ENCODE peak calls at places on chromosomes 5 and 9, in seven cellular contexts. S is endothelial cell, P is breast epithelium, Q is H9, Y is AG04449, U is kidney epithelial cell, X is GM13976. L is an unnamed sample.

GRCh38 chr5:61275841-61276240 is 56.2 kb upstream of the ZSWIM6 start:
- DNase-seq in S (peak), P (peak), Q (no peak), Y (no peak), U (no peak), X (no peak), L (no peak)

GRCh38 chr9:121735065-121735791 is 83.8 kb downstream of the DAB2IP start:
- DNase-seq in S (peak), P (no peak), Q (peak), Y (peak), U (no peak), X (peak), L (peak)

GRCh38 chr5:169325273-169325672 is 24.3 kb upstream of the SLIT3 start:
- DNase-seq in S (no peak), P (no peak), Q (no peak), Y (no peak), U (no peak), X (no peak), L (no peak)

GRCh38 chr5:176741566-176742211 is 68.7 kb upstream of the UNC5A start:
- DNase-seq in S (peak), P (no peak), Q (peak), Y (no peak), U (no peak), X (peak), L (no peak)

GRCh38 chr5:178895615-178896571 is at the start of gene ZFP2:
- DNase-seq in S (peak), P (no peak), Q (peak), Y (no peak), U (no peak), X (peak), L (peak)

GRCh38 chr5:58019614-58020013 is 440.3 kb downstream of the PLK2 start:
- DNase-seq in S (no peak), P (no peak), Q (no peak), Y (no peak), U (no peak), X (no peak), L (no peak)

GRCh38 chr5:109701252-109701651 is 11.5 kb downstream of the MAN2A1 start:
- DNase-seq in S (no peak), P (no peak), Q (no peak), Y (no peak), U (no peak), X (no peak), L (no peak)

GRCh38 chr5:8908055-8908683 is 637.7 kb downstream of the SEMA5A start:
- DNase-seq in S (peak), P (no peak), Q (peak), Y (no peak), U (no peak), X (peak), L (peak)

GRCh38 chr5:173029499-173029921 is 26.6 kb upstream of the CREBRF start:
- DNase-seq in S (no peak), P (no peak), Q (no peak), Y (no peak), U (no peak), X (no peak), L (no peak)

GRCh38 chr9:136341769-136342168 is 14.4 kb downstream of the GPSM1 start:
- DNase-seq in S (no peak), P (no peak), Q (no peak), Y (no peak), U (no peak), X (no peak), L (no peak)

GRCh38 chr9:136343884-136344269 is 16.5 kb downstream of the GPSM1 start:
- DNase-seq in S (no peak), P (no peak), Q (no peak), Y (no peak), U (no peak), X (no peak), L (no peak)

GRCh38 chr9:136343121-136343883 is 16.0 kb downstream of the GPSM1 start:
- DNase-seq in S (no peak), P (no peak), Q (peak), Y (no peak), U (no peak), X (no peak), L (no peak)

GRCh38 chr9:136341042-136341655 is 13.8 kb downstream of the GPSM1 start:
- DNase-seq in S (no peak), P (no peak), Q (no peak), Y (no peak), U (no peak), X (no peak), L (no peak)

DNA sequence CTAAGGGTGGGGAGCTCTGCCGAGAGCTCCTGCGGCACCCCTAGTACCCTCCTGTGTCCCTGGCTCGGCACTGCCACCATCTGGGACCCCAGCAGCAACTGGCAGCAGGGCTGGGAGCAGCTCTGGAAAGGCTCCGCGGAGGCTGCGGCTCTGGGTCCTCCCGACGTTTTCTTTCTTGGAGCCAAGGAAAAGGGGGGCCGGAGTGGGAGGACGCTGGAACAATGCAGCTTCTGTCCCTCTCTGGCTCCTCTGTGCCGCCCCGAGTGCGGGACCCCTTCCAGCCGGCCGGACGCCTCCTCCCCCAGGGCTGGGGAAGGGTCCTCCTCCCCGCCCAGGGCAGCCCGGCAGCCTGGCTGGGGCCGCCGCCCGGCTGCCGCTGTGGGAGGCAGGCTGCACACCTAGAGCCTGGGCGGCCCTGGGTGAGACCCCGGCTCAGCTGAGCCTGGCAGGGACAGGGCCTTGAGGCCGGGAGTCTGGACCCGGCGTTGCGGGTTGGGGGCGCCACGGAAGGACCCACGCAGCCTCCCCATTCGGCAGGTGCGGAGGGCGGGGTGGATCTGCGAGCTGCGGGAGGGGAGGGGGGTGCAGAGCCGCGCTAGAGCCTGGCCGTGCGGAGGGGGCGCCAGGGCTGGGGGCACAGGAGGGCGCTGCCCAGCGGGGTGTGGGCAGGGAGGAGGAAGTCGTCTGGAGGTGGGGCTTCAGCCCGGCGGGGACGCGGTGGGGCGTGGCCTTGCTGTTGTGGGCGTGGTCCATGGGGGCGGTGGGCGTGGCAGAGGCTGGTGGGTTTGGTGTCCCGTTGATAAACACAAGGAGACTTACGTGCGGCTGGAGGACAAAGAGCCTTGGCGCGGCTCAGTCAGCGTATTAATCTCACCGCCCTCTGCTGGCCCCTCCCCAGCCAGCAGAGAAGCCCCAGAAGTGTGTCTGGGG is 15.1 kb downstream of the GPSM1 start:
- DNase-seq in S (peak), P (peak), Q (peak), Y (no peak), U (no peak), X (peak), L (peak)
- TF ChIP-seq CTCF in S (no peak), P (no peak), Q (no peak), Y (no peak), U (no peak), X (no peak), L (no peak)

GRCh38 chr5:84379749-84380148 is 4.9 kb downstream of the EDIL3 start:
- DNase-seq in S (no peak), P (no peak), Q (no peak), Y (no peak), U (no peak), X (no peak), L (no peak)
- TF ChIP-seq CTCF in S (no peak), P (no peak), Q (peak), Y (peak), U (peak), X (no peak), L (no peak)

GRCh38 chr5:50440651-50441478 is at the start of gene EMB:
- DNase-seq in S (peak), P (peak), Q (peak), Y (no peak), U (peak), X (peak), L (peak)
- TF ChIP-seq CTCF in S (no peak), P (no peak), Q (peak), Y (peak), U (peak), X (peak), L (no peak)

DNA sequence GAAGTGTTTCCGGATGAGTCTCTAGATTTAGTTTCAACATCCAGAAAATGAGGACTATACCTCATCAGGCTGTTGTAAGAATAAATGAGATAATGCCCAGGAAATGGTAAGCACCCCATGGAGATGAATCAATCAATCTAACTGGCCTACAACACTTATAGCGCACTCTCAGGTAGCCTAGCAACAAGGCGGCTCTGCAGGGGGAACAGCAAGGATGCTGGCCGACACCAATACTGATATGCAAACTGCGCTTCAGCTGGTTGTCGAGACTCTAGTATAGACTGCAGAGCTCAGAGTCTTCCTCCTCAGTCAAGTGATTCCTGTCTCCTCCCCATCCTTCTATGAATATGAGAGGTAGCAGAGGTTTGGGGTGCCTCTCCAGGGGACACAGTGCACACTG is 218.8 kb upstream of the WWC1 start:
- DNase-seq in S (no peak), P (no peak), Q (no peak), Y (no peak), U (no peak), X (no peak), L (no peak)
- TF ChIP-seq CTCF in S (no peak), P (no peak), Q (no peak), Y (no peak), U (no peak), X (no peak), L (no peak)

DNA sequence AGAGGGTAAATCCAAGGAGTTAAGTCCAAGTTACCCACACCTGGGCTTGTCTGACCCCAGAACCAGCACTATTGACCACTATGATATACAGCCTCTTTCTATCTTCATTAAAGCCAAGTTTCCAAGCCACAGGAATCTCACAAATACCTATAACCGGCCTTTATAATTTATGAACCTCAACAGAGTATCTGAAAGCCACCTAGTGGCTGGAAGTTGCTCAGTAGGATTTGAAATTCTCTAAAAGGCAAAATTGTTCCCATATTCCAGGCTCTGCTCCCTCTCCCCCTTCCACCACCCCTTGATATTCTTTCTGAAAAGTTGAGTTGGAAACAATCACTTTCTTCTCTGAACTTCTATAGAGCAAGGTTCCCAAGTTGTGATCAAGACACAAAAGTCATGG is 106.4 kb upstream of the GPR151 start:
- DNase-seq in S (no peak), P (no peak), Q (no peak), Y (no peak), U (no peak), X (no peak), L (no peak)
- TF ChIP-seq CTCF in S (peak), P (no peak), Q (peak), Y (no peak), U (peak), X (no peak), L (peak)

DNA sequence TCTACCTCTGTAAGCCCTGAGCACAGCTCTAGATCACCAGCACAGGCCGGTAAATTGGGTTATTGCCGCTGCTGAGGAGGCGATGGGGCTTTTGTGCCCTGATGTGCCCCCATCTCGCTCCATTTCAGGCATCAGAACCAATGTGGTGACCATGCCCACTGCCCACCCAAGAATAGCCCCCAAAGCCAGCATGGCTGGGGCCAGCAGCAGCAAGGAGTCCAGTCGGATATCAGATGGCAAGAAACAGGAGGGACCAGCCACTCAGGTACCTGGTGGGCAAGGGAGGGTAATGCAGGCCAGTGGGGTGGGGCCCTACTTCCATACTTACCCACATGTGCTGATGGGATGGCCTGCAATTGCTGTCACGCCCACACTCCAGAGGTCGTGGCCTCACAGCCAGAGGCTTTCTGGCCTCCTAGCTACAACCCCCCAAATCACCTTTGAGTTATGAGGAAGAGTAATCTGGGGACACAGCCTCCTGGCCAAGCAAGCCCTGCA is 22.9 kb downstream of the CD74 start:
- DNase-seq in S (no peak), P (no peak), Q (no peak), Y (no peak), U (no peak), X (no peak), L (no peak)
- TF ChIP-seq CTCF in S (peak), P (no peak), Q (no peak), Y (no peak), U (no peak), X (no peak), L (no peak)

DNA sequence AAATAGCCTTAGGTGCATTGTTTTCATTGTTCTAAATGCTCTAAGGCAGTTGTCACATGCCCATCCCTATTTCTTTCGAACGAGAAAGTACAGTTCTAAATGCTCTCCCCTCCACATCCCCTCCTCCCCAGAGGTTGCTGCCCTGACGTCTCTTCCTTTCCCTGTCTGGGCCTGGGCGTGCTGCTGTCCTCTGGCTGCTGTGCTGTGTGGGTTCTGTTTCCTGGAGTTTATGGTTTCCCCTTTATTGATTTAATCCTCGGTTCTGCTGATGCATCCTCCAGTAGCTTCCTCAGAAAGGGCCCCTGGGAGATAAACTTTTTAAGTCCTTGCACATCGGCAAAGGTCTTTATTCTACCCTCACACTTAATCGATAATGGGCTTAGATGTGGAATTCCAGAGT is 48.8 kb downstream of the MVB12B start:
- DNase-seq in S (peak), P (no peak), Q (no peak), Y (peak), U (no peak), X (no peak), L (peak)
- TF ChIP-seq CTCF in S (no peak), P (no peak), Q (no peak), Y (no peak), U (no peak), X (no peak), L (no peak)

GRCh38 chr9:114149765-114150340 is 5.5 kb upstream of the COL27A1 start:
- DNase-seq in S (no peak), P (no peak), Q (no peak), Y (no peak), U (no peak), X (no peak), L (no peak)
- TF ChIP-seq CTCF in S (no peak), P (no peak), Q (no peak), Y (no peak), U (no peak), X (no peak), L (no peak)

GRCh38 chr9:133575673-133576590 is 33.3 kb downstream of the FAM163B start:
- DNase-seq in S (no peak), P (no peak), Q (no peak), Y (no peak), U (no peak), X (no peak), L (no peak)
- TF ChIP-seq CTCF in S (no peak), P (no peak), Q (no peak), Y (no peak), U (no peak), X (no peak), L (no peak)

GRCh38 chr5:84255318-84255717 is 129.4 kb downstream of the EDIL3 start:
- DNase-seq in S (no peak), P (no peak), Q (no peak), Y (no peak), U (no peak), X (no peak), L (no peak)
- TF ChIP-seq CTCF in S (peak), P (no peak), Q (peak), Y (peak), U (peak), X (no peak), L (no peak)

L was measured in glutamatergic neuron.